ENCODE peak calls at places on chromosomes 12 and 14, in seven cellular contexts. O, S, M, F, T, X and I are unnamed samples.

GRCh38 chr12:62123721-62124203 is 136.4 kb upstream of the USP15 start:
- DNase-seq in O (peak), S (peak), M (peak), F (no peak), T (peak), X (peak), I (peak)

GRCh38 chr12:7154042-7154441 is 23.9 kb downstream of the CLSTN3 start:
- DNase-seq in O (no peak), S (no peak), M (no peak), F (no peak), T (no peak), X (no peak), I (no peak)

GRCh38 chr12:54360717-54361456 is 3.4 kb downstream of the GPR84 start:
- DNase-seq in O (peak), S (peak), M (peak), F (no peak), T (peak), X (peak), I (peak)

GRCh38 chr14:69694730-69695663 is 71.9 kb upstream of the SRSF5 start:
- DNase-seq in O (no peak), S (no peak), M (no peak), F (no peak), T (no peak), X (peak), I (no peak)

GRCh38 chr14:36363704-36364103 is 43.3 kb upstream of the MBIP start:
- DNase-seq in O (no peak), S (no peak), M (no peak), F (no peak), T (no peak), X (no peak), I (no peak)

GRCh38 chr14:95174184-95174804 is 17.0 kb upstream of the DICER1 start:
- DNase-seq in O (no peak), S (no peak), M (no peak), F (no peak), T (no peak), X (no peak), I (no peak)

GRCh38 chr14:103889313-103890051 is 38.8 kb upstream of the TDRD9 start:
- DNase-seq in O (peak), S (no peak), M (peak), F (no peak), T (no peak), X (peak), I (no peak)

GRCh38 chr12:132489078-132489601 is 811 bp upstream of the FBRSL1 start:
- DNase-seq in O (no peak), S (no peak), M (no peak), F (no peak), T (no peak), X (peak), I (no peak)

GRCh38 chr14:55339770-55340169 is 68.5 kb downstream of the FBXO34 start:
- DNase-seq in O (no peak), S (no peak), M (no peak), F (no peak), T (peak), X (no peak), I (peak)

GRCh38 chr14:90424686-90425255 is 27.9 kb downstream of the CALM1 start:
- DNase-seq in O (no peak), S (no peak), M (no peak), F (no peak), T (no peak), X (no peak), I (no peak)

GRCh38 chr12:95102916-95103671 is 29.7 kb upstream of the NR2C1 start:
- DNase-seq in O (no peak), S (peak), M (peak), F (peak), T (no peak), X (no peak), I (peak)

GRCh38 chr12:122888232-122888752 is 7.6 kb downstream of the VPS37B start:
- DNase-seq in O (no peak), S (peak), M (peak), F (no peak), T (no peak), X (no peak), I (peak)

GRCh38 chr14:55386037-55386798 is 25.4 kb downstream of the ATG14 start:
- DNase-seq in O (no peak), S (no peak), M (no peak), F (no peak), T (no peak), X (no peak), I (no peak)

GRCh38 chr12:109880938-109881337 is 597 bp upstream of the GLTP start:
- DNase-seq in O (no peak), S (no peak), M (no peak), F (no peak), T (no peak), X (no peak), I (no peak)

GRCh38 chr12:22415342-22416309 is 81.1 kb upstream of the ST8SIA1 start:
- DNase-seq in O (no peak), S (no peak), M (no peak), F (no peak), T (no peak), X (no peak), I (peak)

GRCh38 chr12:94644141-94644575 is 6.2 kb downstream of the TMCC3 start:
- DNase-seq in O (no peak), S (no peak), M (no peak), F (peak), T (no peak), X (no peak), I (no peak)

GRCh38 chr12:1844223-1844622 is 23.9 kb downstream of the LRTM2 start:
- DNase-seq in O (no peak), S (no peak), M (no peak), F (no peak), T (peak), X (no peak), I (no peak)

GRCh38 chr12:124517260-124518050 is 50.0 kb downstream of the NCOR2 start:
- DNase-seq in O (peak), S (no peak), M (no peak), F (no peak), T (no peak), X (no peak), I (peak)

GRCh38 chr14:56125772-56126411 is 7.7 kb downstream of the PELI2 start:
- DNase-seq in O (no peak), S (no peak), M (no peak), F (no peak), T (no peak), X (no peak), I (no peak)

GRCh38 chr12:10974965-10975364 is 11.7 kb downstream of the TAS2R50 start:
- DNase-seq in O (no peak), S (no peak), M (no peak), F (no peak), T (no peak), X (no peak), I (no peak)

GRCh38 chr12:46664771-46665287 is 161.0 kb downstream of the SLC38A4 start:
- DNase-seq in O (no peak), S (peak), M (peak), F (peak), T (no peak), X (no peak), I (no peak)

GRCh38 chr12:52395761-52396434 is 10.2 kb downstream of the KRT82 start:
- DNase-seq in O (no peak), S (peak), M (peak), F (no peak), T (peak), X (peak), I (no peak)

GRCh38 chr12:62799126-62799736 is 135.7 kb downstream of the PPM1H start:
- DNase-seq in O (peak), S (peak), M (peak), F (no peak), T (peak), X (peak), I (peak)

DNA sequence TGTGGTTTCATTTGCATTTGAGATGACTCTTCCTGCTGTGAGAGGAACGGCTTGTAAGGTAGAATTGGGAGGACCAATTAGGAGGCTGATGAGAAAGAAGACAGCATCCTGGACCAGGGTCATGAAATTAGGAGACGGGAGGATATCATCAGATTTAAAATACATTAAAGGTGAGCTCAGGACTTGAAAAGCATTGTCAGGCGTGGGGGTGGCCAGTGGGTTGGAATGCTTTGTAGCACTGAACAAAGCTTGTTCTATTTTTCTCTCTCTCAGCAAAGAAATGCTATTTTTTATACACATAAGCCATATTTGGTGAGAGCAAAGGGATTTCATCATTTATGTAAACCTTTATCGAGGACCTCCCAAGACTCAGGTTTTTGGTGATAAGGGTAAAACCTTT is 157.5 kb downstream of the TMEM132D start:
- DNase-seq in O (no peak), S (no peak), M (no peak), F (no peak), T (no peak), X (no peak), I (no peak)
- TF ChIP-seq JUND in O (no peak), S (no peak), M (no peak), F (no peak), T (no peak), X (no peak), I (no peak)

GRCh38 chr14:22885975-22886374 is 3.0 kb downstream of the REM2 start:
- DNase-seq in O (no peak), S (no peak), M (no peak), F (no peak), T (no peak), X (no peak), I (no peak)

GRCh38 chr14:22883191-22883976 is at the start of gene REM2:
- DNase-seq in O (peak), S (no peak), M (no peak), F (no peak), T (peak), X (peak), I (no peak)

GRCh38 chr14:22884721-22885523 is 1.9 kb downstream of the REM2 start:
- DNase-seq in O (no peak), S (no peak), M (no peak), F (no peak), T (no peak), X (no peak), I (no peak)

GRCh38 chr14:22882064-22882463 is 958 bp upstream of the REM2 start:
- DNase-seq in O (no peak), S (no peak), M (no peak), F (no peak), T (no peak), X (no peak), I (no peak)

DNA sequence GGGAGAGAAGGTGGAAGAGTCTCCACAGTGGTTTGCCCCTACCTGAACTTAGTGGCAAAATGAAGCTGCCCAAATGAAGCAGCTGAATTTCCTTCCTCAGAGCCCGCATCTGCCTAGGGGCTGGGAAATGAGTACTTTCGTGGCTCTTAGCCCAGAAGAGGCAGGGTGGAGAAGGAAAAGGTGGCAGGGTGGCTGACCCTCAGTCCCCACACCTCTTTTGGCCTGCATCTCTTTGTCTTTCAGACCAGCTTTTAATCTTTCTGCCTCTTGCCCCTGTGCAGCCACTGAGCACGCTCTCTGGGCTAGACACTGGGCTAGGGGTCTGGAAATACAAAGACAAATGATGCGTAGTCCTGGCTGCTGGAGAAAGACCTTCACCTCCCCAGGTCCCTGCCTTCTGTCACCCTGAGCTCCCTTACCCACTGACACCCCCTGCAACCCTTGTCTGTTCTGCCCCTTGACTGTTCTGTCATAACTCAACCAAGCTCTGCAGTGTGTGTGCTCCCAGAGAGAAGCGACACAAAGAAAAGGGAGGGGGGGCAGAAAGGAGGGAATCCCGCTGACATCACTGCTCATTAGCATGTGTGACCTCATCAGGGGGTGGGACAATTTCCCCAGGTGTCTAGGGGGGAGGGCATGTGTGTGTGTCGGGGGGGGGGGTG is 362 bp upstream of the REM2 start:
- DNase-seq in O (peak), S (peak), M (no peak), F (no peak), T (peak), X (peak), I (peak)
- TF ChIP-seq JUND in O (no peak), S (no peak), M (no peak), F (no peak), T (no peak), X (peak), I (no peak)

DNA sequence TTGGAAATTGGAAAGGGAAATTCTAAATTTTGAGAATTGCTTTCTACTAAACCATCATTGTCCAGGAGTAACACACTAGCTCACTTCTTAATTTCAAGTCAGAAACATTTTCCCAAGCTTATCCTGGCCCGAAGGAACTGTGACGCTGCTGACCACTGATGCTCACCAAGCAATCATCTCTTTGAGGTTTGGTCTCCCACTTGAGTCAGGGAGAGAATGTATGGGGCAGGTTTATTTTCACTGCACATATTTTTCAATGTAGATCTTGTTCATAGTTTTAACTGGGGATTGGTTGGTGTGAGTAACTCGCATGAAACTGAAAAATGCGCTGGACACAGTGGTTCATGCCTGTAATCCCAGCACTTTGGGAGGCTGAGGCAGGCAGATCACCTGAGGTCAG is 12.9 kb upstream of the RNASE10 start:
- DNase-seq in O (no peak), S (no peak), M (no peak), F (no peak), T (no peak), X (no peak), I (no peak)
- TF ChIP-seq JUND in O (no peak), S (no peak), M (no peak), F (no peak), T (no peak), X (no peak), I (no peak)

GRCh38 chr12:12859690-12860089 is 31.7 kb upstream of the GPRC5A start:
- DNase-seq in O (no peak), S (no peak), M (no peak), F (no peak), T (no peak), X (no peak), I (no peak)
- TF ChIP-seq JUND in O (no peak), S (peak), M (no peak), F (no peak), T (no peak), X (no peak), I (no peak)

GRCh38 chr12:57384512-57384911 is 46.3 kb downstream of the R3HDM2 start:
- DNase-seq in O (no peak), S (no peak), M (no peak), F (no peak), T (no peak), X (no peak), I (no peak)
- TF ChIP-seq JUND in O (no peak), S (no peak), M (no peak), F (no peak), T (no peak), X (no peak), I (no peak)

DNA sequence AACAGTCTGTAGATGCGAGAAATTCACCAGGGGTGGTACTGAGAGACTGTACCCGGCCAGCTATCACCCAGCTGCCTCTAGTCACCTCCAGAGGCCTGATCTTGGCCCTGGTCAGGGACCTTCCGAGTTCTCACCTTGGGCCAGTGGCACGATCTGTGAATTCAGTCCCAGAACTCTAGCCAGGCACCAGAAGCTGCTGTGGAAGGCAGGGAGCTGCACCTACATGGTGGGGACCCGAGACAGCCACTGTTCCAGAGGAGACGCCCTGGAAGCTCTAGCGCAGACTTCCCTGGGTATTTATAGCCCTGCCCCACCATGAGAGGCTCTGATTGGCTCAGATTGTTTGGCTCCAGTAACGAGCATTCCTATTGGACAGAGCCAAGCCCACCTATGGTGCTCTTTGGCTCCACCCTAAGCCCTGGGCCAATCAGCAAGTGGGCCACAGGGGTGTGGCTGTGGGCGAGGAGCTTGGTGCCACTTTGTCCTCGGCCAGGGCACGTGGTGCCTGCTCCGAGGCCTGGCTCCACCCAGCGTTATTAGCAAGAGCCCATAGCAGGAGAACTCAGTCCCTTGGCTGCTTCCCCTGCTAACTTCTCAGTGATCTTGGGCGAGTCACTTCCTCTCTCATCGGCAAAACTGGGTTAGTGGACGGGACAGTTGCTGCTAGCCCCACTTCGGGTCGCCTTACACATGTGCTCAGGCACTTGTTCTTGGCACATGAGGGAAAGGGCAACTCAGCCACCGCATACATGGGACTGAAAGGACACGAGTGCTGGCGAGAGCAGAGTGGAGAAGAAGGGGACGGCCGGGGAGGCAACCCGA is 89.0 kb upstream of the BCL11B start:
- DNase-seq in O (peak), S (peak), M (peak), F (no peak), T (no peak), X (peak), I (peak)
- TF ChIP-seq JUND in O (no peak), S (no peak), M (no peak), F (no peak), T (no peak), X (no peak), I (no peak)

DNA sequence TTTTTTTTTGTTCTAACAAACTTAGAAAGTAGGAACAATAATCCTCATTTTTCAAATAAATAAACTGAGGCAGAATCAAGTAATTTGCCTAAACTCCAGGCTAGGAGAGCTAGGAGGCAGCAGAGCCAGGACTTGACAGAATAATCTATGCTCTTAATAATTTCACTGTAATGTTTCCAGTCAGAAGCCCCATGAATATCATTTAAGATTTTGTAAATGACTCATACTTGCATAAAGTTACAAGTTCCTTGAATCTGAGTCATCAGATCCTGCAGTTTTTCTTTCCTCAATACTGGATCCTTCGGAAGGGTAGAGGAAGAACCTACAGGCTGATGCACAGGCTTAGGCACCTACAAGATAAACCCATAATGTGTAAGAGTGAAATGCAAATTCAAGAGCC is 29.0 kb downstream of the CAPRIN2 start:
- DNase-seq in O (no peak), S (peak), M (no peak), F (no peak), T (no peak), X (no peak), I (no peak)
- TF ChIP-seq JUND in O (peak), S (peak), M (no peak), F (no peak), T (no peak), X (peak), I (no peak)